ENCODE peak calls at places on chromosome 11, in six cellular contexts. One of them, this sample, is unnamed. For H3K4me1, the result is how much of the 10 kb centered on the place peaks cover.

GRCh38 chr11:114063829-114064201 is 4.3 kb downstream of the ZBTB16 start:
- DNase-seq in mucosa of descending colon: no peak
- DNase-seq in heart right ventricle: no peak
- DNase-seq in aorta: no peak
- DNase-seq in OCI-LY7: no peak
- DNase-seq in cardiac muscle cell: no peak
- DNase-seq in this sample: no peak

GRCh38 chr11:47391711-47392432 is 13.5 kb upstream of the SPI1 start:
- DNase-seq in mucosa of descending colon: no peak
- DNase-seq in heart right ventricle: no peak
- DNase-seq in aorta: no peak
- DNase-seq in OCI-LY7: no peak
- DNase-seq in cardiac muscle cell: no peak
- DNase-seq in this sample: no peak

GRCh38 chr11:113477321-113477720 is 2.1 kb upstream of the DRD2 start:
- DNase-seq in mucosa of descending colon: no peak
- DNase-seq in heart right ventricle: no peak
- DNase-seq in aorta: no peak
- DNase-seq in OCI-LY7: no peak
- DNase-seq in cardiac muscle cell: peak
- DNase-seq in this sample: no peak

GRCh38 chr11:65538915-65539374 is 14.1 kb downstream of the SCYL1 start:
- DNase-seq in mucosa of descending colon: no peak
- DNase-seq in heart right ventricle: no peak
- DNase-seq in aorta: no peak
- DNase-seq in OCI-LY7: no peak
- DNase-seq in cardiac muscle cell: no peak
- DNase-seq in this sample: no peak

GRCh38 chr11:117621226-117621625 is 175.8 kb downstream of the DSCAML1 start:
- DNase-seq in mucosa of descending colon: no peak
- DNase-seq in heart right ventricle: no peak
- DNase-seq in aorta: no peak
- DNase-seq in OCI-LY7: peak
- DNase-seq in cardiac muscle cell: peak
- DNase-seq in this sample: no peak

GRCh38 chr11:112614605-112615004 is 346.6 kb upstream of the NCAM1 start:
- DNase-seq in mucosa of descending colon: no peak
- DNase-seq in heart right ventricle: no peak
- DNase-seq in aorta: no peak
- DNase-seq in OCI-LY7: no peak
- DNase-seq in cardiac muscle cell: no peak
- DNase-seq in this sample: no peak

GRCh38 chr11:19394525-19395016 is 153.8 kb upstream of the E2F8 start:
- DNase-seq in mucosa of descending colon: no peak
- DNase-seq in heart right ventricle: no peak
- DNase-seq in aorta: no peak
- DNase-seq in OCI-LY7: no peak
- DNase-seq in cardiac muscle cell: no peak
- DNase-seq in this sample: no peak

GRCh38 chr11:113553235-113553634 is 78.0 kb upstream of the DRD2 start:
- DNase-seq in mucosa of descending colon: no peak
- DNase-seq in heart right ventricle: no peak
- DNase-seq in aorta: no peak
- DNase-seq in OCI-LY7: no peak
- DNase-seq in cardiac muscle cell: peak
- DNase-seq in this sample: peak

GRCh38 chr11:3849297-3849874 is 6.1 kb upstream of the STIM1 start:
- DNase-seq in mucosa of descending colon: no peak
- DNase-seq in heart right ventricle: peak
- DNase-seq in aorta: no peak
- DNase-seq in OCI-LY7: peak
- DNase-seq in cardiac muscle cell: peak
- DNase-seq in this sample: no peak

GRCh38 chr11:66717925-66718319 is 11.1 kb downstream of the SPTBN2 start:
- DNase-seq in mucosa of descending colon: peak
- DNase-seq in heart right ventricle: no peak
- DNase-seq in aorta: no peak
- DNase-seq in OCI-LY7: no peak
- DNase-seq in cardiac muscle cell: no peak
- DNase-seq in this sample: no peak
- H3K4me3 ChIP-seq in mucosa of descending colon: no peak
- H3K4me3 ChIP-seq in heart right ventricle: no peak
- H3K4me3 ChIP-seq in aorta: no peak
- H3K4me3 ChIP-seq in OCI-LY7: no peak
- H3K4me3 ChIP-seq in cardiac muscle cell: no peak
- H3K4me3 ChIP-seq in this sample: no peak

GRCh38 chr11:128894296-128894681 is 3.1 kb downstream of the KCNJ5 start:
- DNase-seq in mucosa of descending colon: no peak
- DNase-seq in heart right ventricle: no peak
- DNase-seq in aorta: no peak
- DNase-seq in OCI-LY7: no peak
- DNase-seq in cardiac muscle cell: no peak
- DNase-seq in this sample: peak

GRCh38 chr11:128895505-128895904 is 4.3 kb downstream of the KCNJ5 start:
- DNase-seq in mucosa of descending colon: no peak
- DNase-seq in heart right ventricle: no peak
- DNase-seq in aorta: no peak
- DNase-seq in OCI-LY7: no peak
- DNase-seq in cardiac muscle cell: no peak
- DNase-seq in this sample: no peak

GRCh38 chr11:128893578-128894295 is 2.6 kb downstream of the KCNJ5 start:
- DNase-seq in mucosa of descending colon: no peak
- DNase-seq in heart right ventricle: no peak
- DNase-seq in aorta: no peak
- DNase-seq in OCI-LY7: no peak
- DNase-seq in cardiac muscle cell: no peak
- DNase-seq in this sample: no peak

GRCh38 chr11:128892866-128893565 is 1.9 kb downstream of the KCNJ5 start:
- DNase-seq in mucosa of descending colon: no peak
- DNase-seq in heart right ventricle: no peak
- DNase-seq in aorta: no peak
- DNase-seq in OCI-LY7: no peak
- DNase-seq in cardiac muscle cell: no peak
- DNase-seq in this sample: no peak

GRCh38 chr11:128894685-128895084 is 3.5 kb downstream of the KCNJ5 start:
- DNase-seq in mucosa of descending colon: peak
- DNase-seq in heart right ventricle: peak
- DNase-seq in aorta: no peak
- DNase-seq in OCI-LY7: no peak
- DNase-seq in cardiac muscle cell: no peak
- DNase-seq in this sample: no peak
- H3K4me1 ChIP-seq in mucosa of descending colon: under half
- H3K4me1 ChIP-seq in heart right ventricle: half or more
- H3K4me1 ChIP-seq in aorta: under half
- H3K4me1 ChIP-seq in OCI-LY7: under half
- H3K4me1 ChIP-seq in cardiac muscle cell: half or more
- H3K4me1 ChIP-seq in this sample: under half

DNA sequence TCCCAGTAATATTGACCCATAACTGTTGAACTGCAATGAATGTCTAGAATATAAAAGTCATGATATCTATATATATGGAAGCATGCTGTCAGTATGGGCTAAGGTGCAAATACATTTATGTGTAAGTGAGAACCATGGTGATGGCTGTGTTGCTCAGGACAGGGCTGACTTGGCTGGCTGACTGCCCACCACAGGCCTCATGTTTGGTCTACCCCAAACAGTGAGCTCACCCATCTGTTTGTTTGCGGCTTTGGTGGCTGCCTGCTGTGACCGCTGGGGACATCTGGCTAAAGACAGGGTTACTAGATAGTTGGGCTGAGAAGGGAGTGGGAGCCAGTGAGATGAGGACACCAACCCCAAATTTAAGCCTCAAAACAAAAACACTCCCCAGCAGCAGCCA is 6.3 kb downstream of the CD44 start:
- DNase-seq in mucosa of descending colon: peak
- DNase-seq in heart right ventricle: no peak
- DNase-seq in aorta: peak
- DNase-seq in OCI-LY7: no peak
- DNase-seq in cardiac muscle cell: no peak
- DNase-seq in this sample: no peak
- H3K4me3 ChIP-seq in mucosa of descending colon: no peak
- H3K4me3 ChIP-seq in heart right ventricle: peak
- H3K4me3 ChIP-seq in aorta: no peak
- H3K4me3 ChIP-seq in OCI-LY7: no peak
- H3K4me3 ChIP-seq in cardiac muscle cell: no peak
- H3K4me3 ChIP-seq in this sample: no peak

DNA sequence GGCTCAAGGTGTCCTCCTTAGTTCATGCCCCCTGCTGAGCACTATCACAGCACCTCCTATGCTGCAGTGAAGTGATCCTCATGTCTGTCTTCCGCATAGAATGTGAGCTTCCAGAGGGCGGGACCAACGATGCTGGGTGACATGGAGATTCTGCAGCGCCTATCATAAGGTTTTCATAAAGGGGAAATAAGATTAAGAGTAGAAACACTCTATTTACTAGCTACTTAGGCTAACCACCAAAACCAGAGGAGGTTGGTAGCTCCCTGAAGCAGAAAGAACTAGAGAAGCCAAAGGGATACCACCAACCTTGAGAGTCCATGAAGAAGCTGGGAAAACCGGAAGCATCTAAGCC is 39.3 kb upstream of the POU2AF1 start:
- DNase-seq in mucosa of descending colon: no peak
- DNase-seq in heart right ventricle: no peak
- DNase-seq in aorta: no peak
- DNase-seq in OCI-LY7: no peak
- DNase-seq in cardiac muscle cell: no peak
- DNase-seq in this sample: no peak
- H3K4me1 ChIP-seq in mucosa of descending colon: under half
- H3K4me1 ChIP-seq in heart right ventricle: under half
- H3K4me1 ChIP-seq in aorta: under half
- H3K4me1 ChIP-seq in OCI-LY7: half or more
- H3K4me1 ChIP-seq in cardiac muscle cell: under half
- H3K4me1 ChIP-seq in this sample: under half

GRCh38 chr11:68839953-68840641 is 1.6 kb downstream of the CPT1A start:
- DNase-seq in mucosa of descending colon: no peak
- DNase-seq in heart right ventricle: no peak
- DNase-seq in aorta: no peak
- DNase-seq in OCI-LY7: peak
- DNase-seq in cardiac muscle cell: peak
- DNase-seq in this sample: no peak

GRCh38 chr11:68840661-68841653 is 759 bp downstream of the CPT1A start:
- DNase-seq in mucosa of descending colon: peak
- DNase-seq in heart right ventricle: peak
- DNase-seq in aorta: peak
- DNase-seq in OCI-LY7: peak
- DNase-seq in cardiac muscle cell: peak
- DNase-seq in this sample: peak

GRCh38 chr11:68839054-68839865 is 2.5 kb downstream of the CPT1A start:
- DNase-seq in mucosa of descending colon: peak
- DNase-seq in heart right ventricle: peak
- DNase-seq in aorta: peak
- DNase-seq in OCI-LY7: peak
- DNase-seq in cardiac muscle cell: peak
- DNase-seq in this sample: peak

GRCh38 chr11:68837583-68838571 is 3.8 kb downstream of the CPT1A start:
- DNase-seq in mucosa of descending colon: no peak
- DNase-seq in heart right ventricle: no peak
- DNase-seq in aorta: no peak
- DNase-seq in OCI-LY7: no peak
- DNase-seq in cardiac muscle cell: no peak
- DNase-seq in this sample: no peak

GRCh38 chr11:68838572-68838964 is 3.1 kb downstream of the CPT1A start:
- DNase-seq in mucosa of descending colon: peak
- DNase-seq in heart right ventricle: no peak
- DNase-seq in aorta: no peak
- DNase-seq in OCI-LY7: peak
- DNase-seq in cardiac muscle cell: peak
- DNase-seq in this sample: no peak
- H3K4me3 ChIP-seq in mucosa of descending colon: no peak
- H3K4me3 ChIP-seq in heart right ventricle: peak
- H3K4me3 ChIP-seq in aorta: peak
- H3K4me3 ChIP-seq in OCI-LY7: peak
- H3K4me3 ChIP-seq in cardiac muscle cell: peak
- H3K4me3 ChIP-seq in this sample: peak

This sample was measured in left lung.